ENCODE peak calls at places on chromosome 1, in eight cellular contexts. One of them, this sample, is unnamed.

GRCh38 chr1:227685807-227686206 is 49.3 kb downstream of the JMJD4 start:
- DNase-seq in NCI-H1694: no peak
- DNase-seq in nucleus accumbens: no peak
- DNase-seq in kidney glomerular epithelial cell: no peak
- DNase-seq in head of caudate nucleus: no peak
- DNase-seq in tibial nerve: no peak
- DNase-seq in neural crest cell: no peak
- DNase-seq in NCI-H1092: no peak
- DNase-seq in this sample: no peak

GRCh38 chr1:240244968-240245628 is 153.4 kb downstream of the FMN2 start:
- DNase-seq in NCI-H1694: no peak
- DNase-seq in nucleus accumbens: no peak
- DNase-seq in kidney glomerular epithelial cell: no peak
- DNase-seq in head of caudate nucleus: no peak
- DNase-seq in tibial nerve: no peak
- DNase-seq in neural crest cell: no peak
- DNase-seq in NCI-H1092: no peak
- DNase-seq in this sample: no peak

GRCh38 chr1:13766906-13767564 is 67.0 kb downstream of the PRDM2 start:
- DNase-seq in NCI-H1694: no peak
- DNase-seq in nucleus accumbens: no peak
- DNase-seq in kidney glomerular epithelial cell: no peak
- DNase-seq in head of caudate nucleus: no peak
- DNase-seq in tibial nerve: no peak
- DNase-seq in neural crest cell: no peak
- DNase-seq in NCI-H1092: no peak
- DNase-seq in this sample: peak

GRCh38 chr1:10338047-10338446 is 60.8 kb upstream of the PGD start:
- DNase-seq in NCI-H1694: peak
- DNase-seq in nucleus accumbens: peak
- DNase-seq in kidney glomerular epithelial cell: peak
- DNase-seq in head of caudate nucleus: peak
- DNase-seq in tibial nerve: peak
- DNase-seq in neural crest cell: peak
- DNase-seq in NCI-H1092: no peak
- DNase-seq in this sample: peak

GRCh38 chr1:2415337-2415736 is 3.0 kb upstream of the PEX10 start:
- DNase-seq in NCI-H1694: no peak
- DNase-seq in nucleus accumbens: no peak
- DNase-seq in kidney glomerular epithelial cell: no peak
- DNase-seq in head of caudate nucleus: no peak
- DNase-seq in tibial nerve: no peak
- DNase-seq in neural crest cell: no peak
- DNase-seq in NCI-H1092: no peak
- DNase-seq in this sample: no peak

GRCh38 chr1:184621262-184621661 is 133.4 kb downstream of the EDEM3 start:
- DNase-seq in NCI-H1694: no peak
- DNase-seq in nucleus accumbens: no peak
- DNase-seq in kidney glomerular epithelial cell: no peak
- DNase-seq in head of caudate nucleus: no peak
- DNase-seq in tibial nerve: peak
- DNase-seq in neural crest cell: no peak
- DNase-seq in NCI-H1092: no peak
- DNase-seq in this sample: no peak

GRCh38 chr1:77230051-77230450 is 10.8 kb upstream of the PIGK start:
- DNase-seq in NCI-H1694: no peak
- DNase-seq in nucleus accumbens: no peak
- DNase-seq in kidney glomerular epithelial cell: peak
- DNase-seq in head of caudate nucleus: no peak
- DNase-seq in tibial nerve: no peak
- DNase-seq in neural crest cell: no peak
- DNase-seq in NCI-H1092: no peak
- DNase-seq in this sample: peak

GRCh38 chr1:193068013-193068412 is 8.6 kb downstream of the RO60 start:
- DNase-seq in NCI-H1694: no peak
- DNase-seq in nucleus accumbens: no peak
- DNase-seq in kidney glomerular epithelial cell: no peak
- DNase-seq in head of caudate nucleus: no peak
- DNase-seq in tibial nerve: no peak
- DNase-seq in neural crest cell: no peak
- DNase-seq in NCI-H1092: no peak
- DNase-seq in this sample: no peak